ENCODE peak calls at places on chromosomes 16 and 17, in eight cellular contexts. W is ovary, N is esophagus squamous epithelium, E is IMR-90, Z is uterus, R is heart left ventricle, O is A549, L is H1. G is an unnamed sample.

GRCh38 chr16:54116126-54116525 is 170.5 kb downstream of the IRX3 start:
- DNase-seq in R (no peak), L (no peak), E (no peak), W (no peak), Z (no peak), O (no peak), N (no peak), G (no peak)

GRCh38 chr17:8947201-8947600 is 18.3 kb downstream of the PIK3R5 start:
- DNase-seq in E (no peak), L (no peak), O (no peak), R (no peak), W (no peak), Z (no peak), N (no peak), G (no peak)

GRCh38 chr17:44345497-44346026 is 460 bp downstream of the GRN start:
- DNase-seq in Z (peak), W (peak), O (peak), L (no peak), E (peak), R (no peak), N (no peak), G (peak)

GRCh38 chr16:87506423-87507350 is 13.9 kb upstream of the ZCCHC14 start:
- DNase-seq in N (no peak), E (no peak), Z (no peak), L (no peak), O (no peak), R (no peak), W (no peak), G (peak)

GRCh38 chr16:85019659-85020245 is 7.8 kb upstream of the KIAA0513 start:
- DNase-seq in N (no peak), L (no peak), R (no peak), O (no peak), Z (no peak), W (no peak), E (no peak), G (peak)

GRCh38 chr16:2450535-2450934 is 9.4 kb upstream of the TEDC2 start:
- DNase-seq in N (no peak), E (no peak), O (no peak), L (no peak), Z (no peak), R (no peak), W (no peak), G (no peak)

GRCh38 chr17:72575542-72576233 is 454.9 kb downstream of the SOX9 start:
- DNase-seq in E (no peak), Z (no peak), O (no peak), R (no peak), W (no peak), N (no peak), L (no peak), G (no peak)

GRCh38 chr16:79393121-79393520 is 207.4 kb downstream of the MAF start:
- DNase-seq in Z (no peak), R (no peak), E (no peak), N (no peak), O (no peak), W (no peak), L (no peak), G (peak)

DNA sequence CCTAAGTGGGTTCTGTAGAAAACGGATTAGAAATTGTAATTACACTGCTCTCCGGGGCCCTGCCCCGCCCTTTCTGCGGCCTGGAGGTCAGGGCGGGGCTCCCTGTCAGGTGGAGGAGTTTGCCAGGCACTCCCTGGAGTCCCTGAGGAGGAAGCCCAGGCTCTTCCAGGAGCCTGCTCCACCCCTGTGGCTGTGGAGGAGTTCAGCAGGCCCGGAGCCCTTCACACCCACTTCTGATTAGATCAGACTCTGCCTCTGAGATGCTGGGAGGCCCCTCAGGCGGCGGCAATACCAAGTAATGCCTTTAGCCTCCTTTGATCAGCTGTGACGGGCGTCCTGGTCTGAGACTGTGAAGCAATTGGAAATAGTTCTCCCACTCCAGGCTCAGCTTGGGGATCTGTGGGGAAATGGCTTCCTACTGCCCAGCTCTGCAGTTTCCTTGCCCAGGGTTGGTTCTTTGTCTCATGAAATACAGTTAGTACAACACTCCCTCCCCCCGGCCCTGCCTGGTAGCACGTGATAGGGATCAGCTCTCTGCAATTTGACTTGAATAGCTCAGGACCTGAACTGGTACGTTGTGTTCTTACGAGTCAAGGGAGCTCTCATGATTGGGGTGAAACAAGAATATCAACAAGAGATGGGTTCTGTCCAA is 22.3 kb downstream of the BAIAP2 start:
- DNase-seq in Z (peak), W (no peak), O (peak), N (no peak), E (no peak), R (peak), L (no peak), G (no peak)
- TF ChIP-seq POLR2A in Z (no peak), W (no peak), O (no peak), N (no peak), E (no peak), R (no peak), L (no peak), G (no peak)

GRCh38 chr17:55584861-55585260 is 73.6 kb upstream of the SMIM36 start:
- DNase-seq in O (no peak), W (no peak), N (no peak), R (no peak), Z (no peak), E (no peak), L (no peak), G (no peak)

GRCh38 chr17:55587608-55588139 is 76.4 kb upstream of the SMIM36 start:
- DNase-seq in O (no peak), N (no peak), E (peak), W (peak), Z (peak), R (peak), L (no peak), G (peak)

GRCh38 chr17:55582910-55583309 is 71.7 kb upstream of the SMIM36 start:
- DNase-seq in L (no peak), O (no peak), W (no peak), N (no peak), E (peak), Z (no peak), R (no peak), G (no peak)

GRCh38 chr17:55584055-55584685 is 72.9 kb upstream of the SMIM36 start:
- DNase-seq in E (peak), Z (no peak), O (no peak), W (no peak), N (no peak), L (no peak), R (no peak), G (no peak)

DNA sequence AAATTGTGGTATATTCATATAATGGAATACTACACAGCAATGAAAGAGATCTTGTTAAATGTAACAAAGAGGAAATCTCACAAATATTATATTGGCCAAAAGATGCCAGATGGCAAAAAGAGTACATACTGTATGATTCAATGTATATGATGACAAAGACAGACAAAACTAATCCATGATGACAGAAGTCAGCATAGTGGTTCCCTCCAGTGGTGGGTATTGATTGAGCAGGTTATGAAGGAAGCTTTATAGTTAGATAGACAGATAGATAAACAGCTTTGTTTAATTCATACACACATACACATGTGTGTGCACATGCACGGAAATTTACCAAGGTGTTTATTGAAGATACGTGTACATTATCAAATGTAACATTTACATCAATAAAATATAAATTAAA is 74.4 kb upstream of the SMIM36 start:
- DNase-seq in O (no peak), N (no peak), Z (no peak), R (no peak), W (no peak), L (no peak), E (no peak), G (no peak)
- TF ChIP-seq CTCF in O (no peak), N (no peak), Z (no peak), R (no peak), W (no peak), L (no peak), E (no peak), G (no peak)

GRCh38 chr17:77462553-77463497 is 322.1 kb downstream of the SEC14L1 start:
- DNase-seq in O (no peak), E (no peak), Z (no peak), N (no peak), L (no peak), W (no peak), R (no peak), G (no peak)
- H3K27ac ChIP-seq in O (no peak), E (no peak), Z (peak), N (peak), L (no peak), W (no peak), R (peak), G (peak)

GRCh38 chr17:7252176-7253043 is at the start of gene ELP5:
- DNase-seq in R (peak), Z (peak), E (peak), O (peak), L (no peak), N (peak), W (peak), G (peak)

GRCh38 chr17:7249830-7250229 is 1.7 kb downstream of the CTDNEP1 start:
- DNase-seq in R (no peak), N (no peak), O (no peak), W (no peak), Z (no peak), E (no peak), L (no peak), G (no peak)

GRCh38 chr17:7250655-7251329 is 742 bp downstream of the CTDNEP1 start:
- DNase-seq in E (no peak), O (no peak), N (no peak), L (no peak), R (peak), Z (no peak), W (no peak), G (peak)

GRCh38 chr17:7253082-7253481 is 1.1 kb downstream of the ELP5 start:
- DNase-seq in E (no peak), N (no peak), L (no peak), W (no peak), R (no peak), O (no peak), Z (no peak), G (no peak)

DNA sequence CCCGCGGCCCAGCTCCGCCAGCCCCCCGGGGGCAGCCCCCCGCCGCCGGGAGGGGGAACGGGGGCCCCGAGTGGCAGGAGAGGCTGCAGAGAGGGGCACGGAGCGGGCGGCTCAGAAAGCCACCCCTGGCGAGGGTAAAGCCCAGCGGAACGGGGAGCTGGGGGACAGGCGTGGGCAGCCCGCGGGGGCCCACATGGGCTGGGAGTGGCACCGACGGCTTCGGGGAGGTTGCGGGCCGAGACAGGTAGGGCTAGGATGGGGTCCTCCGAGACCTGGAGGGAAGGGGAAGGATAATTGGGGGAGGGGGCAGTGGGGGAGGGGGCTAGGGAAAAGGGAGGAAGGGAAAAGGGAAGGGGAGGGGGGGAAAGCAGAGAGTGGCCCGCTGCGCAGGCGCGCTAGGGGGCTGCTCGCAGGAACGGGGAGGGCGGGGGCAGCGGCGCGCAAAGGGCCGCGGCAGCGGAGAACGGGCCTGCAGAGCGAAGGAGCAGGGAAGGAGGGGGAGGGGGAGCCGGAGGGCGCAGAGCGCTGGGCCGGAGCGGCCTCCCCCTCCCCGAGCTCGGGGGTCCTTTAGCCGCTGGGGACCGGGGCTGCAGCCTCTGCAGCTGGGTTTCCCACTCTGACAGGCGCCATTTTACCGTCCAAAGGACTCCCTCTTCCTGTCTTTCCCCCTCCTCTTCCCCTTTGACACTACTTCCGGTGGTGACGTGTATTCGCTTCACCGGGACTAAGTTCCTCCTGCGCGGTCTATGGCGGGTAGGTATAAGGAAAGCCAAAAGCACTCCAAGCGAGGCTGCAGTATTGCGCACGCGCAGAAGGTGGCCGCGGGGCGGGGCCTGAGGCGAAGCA is at the start of gene CTDNEP1:
- DNase-seq in L (peak), Z (peak), O (peak), N (peak), R (peak), W (peak), E (peak), G (peak)
- TF ChIP-seq POLR2A in L (no peak), Z (no peak), O (peak), N (no peak), R (no peak), W (peak), E (no peak), G (no peak)

GRCh38 chr17:65941500-65941899 is 250.4 kb downstream of the CEP112 start:
- DNase-seq in Z (no peak), R (no peak), W (no peak), L (no peak), O (no peak), N (no peak), E (no peak), G (no peak)
- TF ChIP-seq CTCF in Z (no peak), R (no peak), W (no peak), L (no peak), O (no peak), N (peak), E (peak), G (no peak)

GRCh38 chr16:49366669-49367068 is 6.9 kb upstream of the C16orf78 start:
- DNase-seq in L (no peak), N (no peak), O (no peak), W (no peak), E (no peak), R (no peak), Z (no peak), G (no peak)
- H3K27ac ChIP-seq in L (no peak), N (no peak), O (no peak), W (no peak), E (no peak), R (no peak), Z (no peak), G (no peak)

DNA sequence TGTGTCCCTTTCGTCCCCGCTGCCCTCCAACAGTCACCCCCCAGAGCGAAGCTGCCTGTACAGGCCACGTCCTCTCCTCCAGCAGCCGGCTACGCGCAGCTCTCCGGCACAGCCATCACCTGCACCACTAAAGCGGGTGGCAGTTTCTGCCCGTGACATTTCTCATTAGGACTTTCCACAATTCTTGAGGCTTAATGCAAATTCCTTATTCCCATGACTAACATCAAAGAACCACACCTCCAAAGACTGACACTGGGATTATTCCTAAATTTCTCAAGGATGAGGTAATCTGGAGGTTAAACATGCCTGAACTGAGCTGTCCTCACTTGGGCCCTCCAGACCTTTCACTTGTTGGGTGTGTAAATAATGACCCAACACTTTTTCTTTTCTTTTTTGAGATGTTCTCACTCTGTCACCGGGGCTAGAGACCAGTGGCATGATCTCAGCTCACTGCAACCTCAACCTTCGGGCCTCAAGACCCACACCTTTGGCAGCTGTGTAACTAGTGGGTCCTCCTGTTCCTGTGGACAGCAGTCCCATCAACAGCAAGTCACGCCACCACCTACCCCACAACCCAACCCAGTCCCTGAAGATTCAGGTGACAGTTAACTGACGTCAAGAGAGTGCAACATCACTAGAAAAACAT is 11.7 kb downstream of the ANKRD11 start:
- DNase-seq in L (no peak), R (no peak), E (peak), O (no peak), Z (no peak), N (no peak), W (no peak), G (no peak)
- TF ChIP-seq POLR2A in L (no peak), R (no peak), E (no peak), O (no peak), Z (no peak), N (no peak), W (no peak), G (no peak)